ENCODE peak calls at places on chromosomes 5 and 9, in seven cellular contexts. D, X, W, L, G, N and P are unnamed samples. For H3K36me3, the result is how much of the 10 kb centered on the place peaks cover.

GRCh38 chr5:5739490-5739945 is 317.0 kb downstream of the ICE1 start:
- DNase-seq in D (no peak), X (no peak), W (no peak), L (no peak), G (no peak), N (no peak), P (no peak)

GRCh38 chr5:52801329-52801728 is 13.6 kb downstream of the ITGA1 start:
- DNase-seq in D (no peak), X (no peak), W (no peak), L (no peak), G (no peak), N (peak), P (no peak)

GRCh38 chr5:127909078-127909477 is 174.5 kb upstream of the SLC12A2 start:
- DNase-seq in D (no peak), X (peak), W (no peak), L (no peak), G (no peak), N (peak), P (no peak)

GRCh38 chr5:143606043-143606752 is 202.7 kb upstream of the NR3C1 start:
- DNase-seq in D (no peak), X (no peak), W (no peak), L (no peak), G (no peak), N (no peak), P (no peak)

GRCh38 chr5:156444737-156445136 is 117.8 kb downstream of the SGCD start:
- DNase-seq in D (no peak), X (no peak), W (no peak), L (no peak), G (no peak), N (no peak), P (no peak)

GRCh38 chr9:131318211-131318610 is 28.7 kb downstream of the PLPP7 start:
- DNase-seq in D (no peak), X (no peak), W (no peak), L (no peak), G (no peak), N (no peak), P (peak)

GRCh38 chr9:96033896-96034295 is 158.4 kb downstream of the ERCC6L2 start:
- DNase-seq in D (no peak), X (no peak), W (no peak), L (no peak), G (no peak), N (no peak), P (peak)

GRCh38 chr5:72790188-72790587 is 26.3 kb upstream of the TNPO1 start:
- DNase-seq in D (no peak), X (no peak), W (no peak), L (no peak), G (no peak), N (peak), P (no peak)

GRCh38 chr9:95370064-95370463 is 52.6 kb upstream of the FANCC start:
- DNase-seq in D (no peak), X (no peak), W (no peak), L (no peak), G (no peak), N (peak), P (no peak)

GRCh38 chr9:124266139-124266825 is 8.5 kb downstream of the NEK6 start:
- DNase-seq in D (no peak), X (no peak), W (no peak), L (no peak), G (no peak), N (peak), P (peak)

GRCh38 chr5:34625246-34625645 is 30.9 kb upstream of the RAI14 start:
- DNase-seq in D (no peak), X (no peak), W (no peak), L (no peak), G (no peak), N (peak), P (no peak)

GRCh38 chr9:94277885-94278536 is 18.9 kb downstream of the ZNF169 start:
- DNase-seq in D (no peak), X (no peak), W (no peak), L (no peak), G (no peak), N (no peak), P (no peak)

GRCh38 chr5:174581483-174581882 is 142.9 kb upstream of the MSX2 start:
- DNase-seq in D (no peak), X (no peak), W (no peak), L (peak), G (no peak), N (no peak), P (no peak)

GRCh38 chr5:2627867-2628266 is 123.6 kb downstream of the IRX2 start:
- DNase-seq in D (no peak), X (no peak), W (no peak), L (no peak), G (no peak), N (no peak), P (no peak)

GRCh38 chr5:64649512-64649911 is 40.8 kb upstream of the SHISAL2B start:
- DNase-seq in D (no peak), X (no peak), W (no peak), L (no peak), G (no peak), N (no peak), P (no peak)

GRCh38 chr5:39815701-39816100 is 390.9 kb upstream of the DAB2 start:
- DNase-seq in D (no peak), X (no peak), W (no peak), L (no peak), G (no peak), N (no peak), P (no peak)

GRCh38 chr9:22136446-22137140 is 127.5 kb upstream of the CDKN2B start:
- DNase-seq in D (no peak), X (no peak), W (no peak), L (no peak), G (no peak), N (peak), P (no peak)

GRCh38 chr5:19411936-19412335 is 576.1 kb downstream of the CDH18 start:
- DNase-seq in D (no peak), X (no peak), W (no peak), L (no peak), G (no peak), N (no peak), P (no peak)

GRCh38 chr5:83401122-83401620 is 70.4 kb upstream of the VCAN start:
- DNase-seq in D (no peak), X (no peak), W (no peak), L (no peak), G (no peak), N (no peak), P (no peak)

GRCh38 chr5:170571331-170571731 is 67.5 kb downstream of the KCNIP1 start:
- DNase-seq in D (no peak), X (no peak), W (no peak), L (no peak), G (no peak), N (peak), P (no peak)

GRCh38 chr5:10756539-10756938 is 4.5 kb downstream of the DAP start:
- DNase-seq in D (no peak), X (no peak), W (no peak), L (no peak), G (no peak), N (peak), P (no peak)

GRCh38 chr5:113259034-113259433 is 175.8 kb downstream of the TSSK1B start:
- DNase-seq in D (no peak), X (no peak), W (no peak), L (no peak), G (no peak), N (no peak), P (no peak)

GRCh38 chr5:99059685-99060084 is 130.9 kb upstream of the CHD1 start:
- DNase-seq in D (no peak), X (no peak), W (no peak), L (no peak), G (no peak), N (no peak), P (no peak)

GRCh38 chr5:171152382-171152781 is 156.7 kb upstream of the TLX3 start:
- DNase-seq in D (no peak), X (no peak), W (no peak), L (no peak), G (no peak), N (peak), P (no peak)

GRCh38 chr5:133421394-133421793 is 190.9 kb downstream of the FSTL4 start:
- DNase-seq in D (no peak), X (no peak), W (no peak), L (no peak), G (no peak), N (peak), P (no peak)

GRCh38 chr5:82336566-82337351 is 58.6 kb upstream of the RPS23 start:
- DNase-seq in D (no peak), X (no peak), W (no peak), L (no peak), G (no peak), N (no peak), P (no peak)

GRCh38 chr9:34884732-34885131 is 73.4 kb upstream of the PHF24 start:
- DNase-seq in D (no peak), X (no peak), W (no peak), L (no peak), G (no peak), N (no peak), P (no peak)

GRCh38 chr9:20844916-20845315 is 160.9 kb downstream of the FOCAD start:
- DNase-seq in D (no peak), X (no peak), W (no peak), L (no peak), G (no peak), N (no peak), P (no peak)

GRCh38 chr9:121026260-121026691 is 23.8 kb downstream of the C5 start:
- DNase-seq in D (no peak), X (no peak), W (no peak), L (no peak), G (no peak), N (peak), P (no peak)

GRCh38 chr5:140408750-140409241 is 7.2 kb downstream of the ANKHD1 start:
- DNase-seq in D (no peak), X (no peak), W (no peak), L (no peak), G (no peak), N (peak), P (no peak)

GRCh38 chr9:116271991-116272390 is 118.4 kb downstream of the PAPPA start:
- DNase-seq in D (no peak), X (no peak), W (no peak), L (no peak), G (no peak), N (no peak), P (no peak)

GRCh38 chr9:114282926-114283325 is 40.0 kb upstream of the ORM1 start:
- DNase-seq in D (no peak), X (no peak), W (no peak), L (no peak), G (no peak), N (peak), P (peak)

GRCh38 chr5:142024771-142025304 is 12.0 kb upstream of the GNPDA1 start:
- DNase-seq in D (peak), X (peak), W (peak), L (peak), G (peak), N (peak), P (peak)

GRCh38 chr9:34437006-34437925 is 21.1 kb downstream of the FAM219A start:
- DNase-seq in D (peak), X (peak), W (no peak), L (peak), G (peak), N (peak), P (no peak)

GRCh38 chr5:135246923-135247795 is 151.9 kb downstream of the MACROH2A1 start:
- DNase-seq in D (peak), X (no peak), W (no peak), L (peak), G (no peak), N (peak), P (no peak)

GRCh38 chr5:41967401-41967800 is 42.3 kb downstream of the FBXO4 start:
- DNase-seq in D (no peak), X (no peak), W (no peak), L (no peak), G (no peak), N (no peak), P (no peak)

GRCh38 chr5:38938424-38938823 is 92.6 kb downstream of the OSMR start:
- DNase-seq in D (no peak), X (no peak), W (no peak), L (no peak), G (no peak), N (peak), P (no peak)

DNA sequence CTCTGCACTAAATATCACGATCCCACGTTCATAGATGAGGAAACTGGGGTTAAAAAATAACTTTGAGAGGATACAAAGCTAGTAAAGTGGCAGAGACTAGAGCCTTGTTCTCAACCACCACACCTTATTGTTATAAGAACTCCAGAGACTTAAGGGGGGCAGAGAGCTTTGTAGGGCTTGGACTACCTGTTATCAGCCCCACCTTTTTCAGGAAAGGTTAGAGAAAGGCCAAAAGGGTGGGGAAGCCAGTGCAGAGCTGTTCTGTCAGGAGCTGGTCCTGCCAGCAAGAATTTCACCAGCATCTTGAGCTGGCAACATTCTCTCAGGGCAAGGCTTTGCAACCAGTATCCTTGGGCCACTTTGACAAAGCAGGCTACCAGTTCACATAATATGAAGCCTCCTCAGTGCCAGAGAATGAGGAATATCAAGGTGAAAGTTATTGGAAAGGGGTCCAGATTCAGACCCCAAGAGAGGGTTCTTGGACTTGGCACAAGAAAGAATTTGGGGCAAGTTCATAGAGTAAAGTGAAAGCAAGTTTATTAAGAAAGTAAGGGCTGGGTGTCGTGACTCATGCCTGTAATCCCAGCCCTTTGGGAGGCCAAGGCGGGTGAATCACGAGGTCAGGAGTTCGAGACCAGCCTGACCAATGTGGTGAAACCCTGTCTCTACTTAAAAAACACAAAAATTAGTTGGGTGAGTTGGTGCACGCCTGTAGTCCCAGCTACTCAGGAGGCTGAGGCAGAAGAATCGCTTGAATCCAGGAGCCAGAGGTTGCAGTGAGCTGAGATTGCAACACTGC is 66.2 kb upstream of the CLINT1 start:
- DNase-seq in D (no peak), X (no peak), W (no peak), L (no peak), G (no peak), N (no peak), P (no peak)
- H3K36me3 ChIP-seq in D (under half), X (under half), W (under half), L (under half), G (under half), N (under half), P (under half)

GRCh38 chr5:73903169-73903568 is 277.2 kb downstream of the ARHGEF28 start:
- DNase-seq in D (no peak), X (no peak), W (no peak), L (no peak), G (no peak), N (no peak), P (no peak)
- H3K27ac ChIP-seq in D (peak), X (no peak), W (no peak), L (no peak), G (no peak), N (no peak), P (no peak)

GRCh38 chr5:177433658-177434217 is 7.3 kb downstream of the GRK6 start:
- DNase-seq in D (no peak), X (no peak), W (no peak), L (no peak), G (no peak), N (no peak), P (no peak)
- H3K36me3 ChIP-seq in D (under half), X (under half), W (half or more), L (half or more), G (half or more), N (under half), P (under half)

GRCh38 chr5:150160448-150161069 is 4.9 kb upstream of the PDGFRB start:
- DNase-seq in D (no peak), X (no peak), W (no peak), L (no peak), G (no peak), N (no peak), P (no peak)
- H3K27ac ChIP-seq in D (peak), X (no peak), W (peak), L (peak), G (no peak), N (peak), P (peak)

GRCh38 chr9:128823362-128823902 is 5.1 kb downstream of the ENDOG start:
- DNase-seq in D (no peak), X (no peak), W (no peak), L (no peak), G (no peak), N (no peak), P (no peak)
- H3K36me3 ChIP-seq in D (under half), X (under half), W (half or more), L (under half), G (under half), N (under half), P (under half)

GRCh38 chr5:95725937-95726810 is 5.0 kb upstream of the RHOBTB3 start:
- DNase-seq in D (no peak), X (no peak), W (no peak), L (no peak), G (no peak), N (peak), P (no peak)

GRCh38 chr5:95725071-95725820 is 5.9 kb upstream of the RHOBTB3 start:
- DNase-seq in D (no peak), X (no peak), W (no peak), L (no peak), G (no peak), N (peak), P (no peak)

GRCh38 chr5:95727764-95728191 is 3.4 kb upstream of the RHOBTB3 start:
- DNase-seq in D (no peak), X (no peak), W (no peak), L (no peak), G (no peak), N (peak), P (no peak)

GRCh38 chr5:95728494-95729114 is 2.5 kb upstream of the RHOBTB3 start:
- DNase-seq in D (no peak), X (no peak), W (no peak), L (no peak), G (no peak), N (peak), P (no peak)

DNA sequence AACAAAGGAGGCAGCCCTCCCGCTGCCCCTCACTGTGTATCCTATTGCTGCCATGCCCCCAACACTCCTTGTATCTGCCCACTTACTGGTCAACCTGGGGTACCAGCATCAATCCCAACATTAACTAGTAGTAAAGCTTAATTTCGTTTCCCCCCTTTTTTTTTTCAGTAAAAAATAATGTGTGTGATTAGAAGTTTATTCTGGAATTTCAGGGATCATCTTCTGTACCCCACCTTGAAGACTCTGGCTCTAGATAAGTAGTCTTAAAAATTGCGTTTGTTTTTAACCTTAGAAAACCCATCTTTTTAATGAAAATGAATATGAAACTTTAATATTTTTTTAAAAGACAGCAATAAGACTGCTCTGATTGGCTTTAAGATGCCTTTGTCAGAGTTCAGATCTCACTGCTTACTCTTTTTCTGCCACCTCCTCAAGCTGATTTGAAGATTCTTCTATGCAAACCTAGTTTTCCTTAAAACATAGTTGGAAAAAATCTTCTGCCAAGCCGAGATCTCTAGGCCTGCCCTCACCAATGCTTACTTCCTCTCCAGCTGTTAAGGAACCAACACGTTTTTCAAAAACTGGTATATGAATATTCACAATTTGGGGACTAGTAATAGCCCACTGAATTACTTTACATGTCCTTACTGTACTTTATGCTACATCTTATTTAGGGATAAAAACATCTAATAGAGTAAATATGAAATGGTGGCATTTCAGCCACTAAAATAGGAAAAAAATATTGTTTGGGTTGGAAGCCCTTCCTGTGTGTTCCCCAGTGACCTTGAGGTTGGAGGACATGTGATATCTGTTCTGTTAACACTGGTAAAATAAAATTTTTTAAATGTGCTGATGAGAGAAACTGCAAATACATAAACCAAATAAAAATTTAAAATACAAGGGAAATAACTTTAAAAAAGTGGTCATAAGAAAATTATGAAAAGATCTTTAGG is 4.0 kb upstream of the RHOBTB3 start:
- DNase-seq in D (no peak), X (no peak), W (no peak), L (no peak), G (no peak), N (peak), P (no peak)
- H3K27ac ChIP-seq in D (peak), X (peak), W (peak), L (peak), G (no peak), N (peak), P (no peak)